ENCODE peak calls at places on chromosomes 3 and 15, in six cellular contexts. X, Y, W, P, Q and D are unnamed samples.

GRCh38 chr15:72916939-72917338 is 133.4 kb upstream of the ADPGK start:
- DNase-seq in X (no peak), Y (no peak), W (no peak), P (no peak), Q (no peak), D (no peak)

GRCh38 chr3:182811269-182811596 is 17.9 kb downstream of the ATP11B start:
- DNase-seq in X (no peak), Y (no peak), W (no peak), P (no peak), Q (no peak), D (no peak)

GRCh38 chr3:171900396-171900795 is 57.2 kb downstream of the TMEM212 start:
- DNase-seq in X (no peak), Y (no peak), W (no peak), P (no peak), Q (no peak), D (peak)

GRCh38 chr3:10437272-10437994 is 68.0 kb downstream of the ATP2B2 start:
- DNase-seq in X (no peak), Y (no peak), W (no peak), P (peak), Q (no peak), D (peak)

GRCh38 chr3:174000675-174001074 is 603.1 kb downstream of the NLGN1 start:
- DNase-seq in X (no peak), Y (no peak), W (no peak), P (no peak), Q (no peak), D (no peak)

GRCh38 chr15:38088971-38089370 is 154.5 kb downstream of the TMCO5A start:
- DNase-seq in X (no peak), Y (no peak), W (no peak), P (no peak), Q (no peak), D (no peak)

GRCh38 chr15:89132611-89133242 is 44.5 kb downstream of the ABHD2 start:
- DNase-seq in X (no peak), Y (peak), W (peak), P (no peak), Q (no peak), D (peak)

GRCh38 chr3:122102191-122102935 is 47.2 kb downstream of the CD86 start:
- DNase-seq in X (no peak), Y (peak), W (no peak), P (no peak), Q (no peak), D (peak)

GRCh38 chr3:195768831-195769303 is 42.9 kb downstream of the MUC4 start:
- DNase-seq in X (peak), Y (no peak), W (no peak), P (no peak), Q (no peak), D (no peak)

GRCh38 chr3:46516521-46516920 is 18.7 kb downstream of the RTP3 start:
- DNase-seq in X (no peak), Y (no peak), W (no peak), P (peak), Q (no peak), D (no peak)

GRCh38 chr15:91465696-91466095 is 365.6 kb downstream of the SV2B start:
- DNase-seq in X (no peak), Y (no peak), W (no peak), P (no peak), Q (no peak), D (no peak)

GRCh38 chr15:60932051-60932915 is 296.8 kb downstream of the RORA start:
- DNase-seq in X (no peak), Y (no peak), W (peak), P (no peak), Q (no peak), D (peak)

GRCh38 chr3:183114779-183115178 is 15.5 kb upstream of the MCCC1 start:
- DNase-seq in X (no peak), Y (no peak), W (no peak), P (no peak), Q (no peak), D (no peak)

GRCh38 chr3:25047058-25047457 is 381.0 kb upstream of the RARB start:
- DNase-seq in X (no peak), Y (no peak), W (peak), P (no peak), Q (no peak), D (no peak)

GRCh38 chr15:48548376-48548775 is 97.1 kb downstream of the FBN1 start:
- DNase-seq in X (no peak), Y (no peak), W (no peak), P (no peak), Q (no peak), D (no peak)

GRCh38 chr3:64022451-64023186 is 675 bp downstream of the PSMD6 start:
- DNase-seq in X (no peak), Y (no peak), W (peak), P (no peak), Q (no peak), D (no peak)

GRCh38 chr15:57917998-57918397 is 147.5 kb downstream of the ALDH1A2 start:
- DNase-seq in X (no peak), Y (no peak), W (no peak), P (no peak), Q (no peak), D (no peak)

GRCh38 chr3:126345231-126345630 is 12.0 kb downstream of the KLF15 start:
- DNase-seq in X (no peak), Y (no peak), W (no peak), P (no peak), Q (no peak), D (no peak)

GRCh38 chr15:51046799-51047449 is 47.8 kb downstream of the TNFAIP8L3 start:
- DNase-seq in X (peak), Y (no peak), W (peak), P (peak), Q (no peak), D (no peak)